ENCODE peak calls at places on chromosomes 6 and 20, in four cellular contexts. One of them, this sample, is unnamed.

GRCh38 chr6:21455071-21455470 is 138.5 kb upstream of the SOX4 start:
- DNase-seq in neuronal stem cell: no peak
- DNase-seq in H1: no peak
- DNase-seq in trophoblast cell: no peak
- DNase-seq in this sample: no peak

GRCh38 chr6:104718672-104719071 is 141.0 kb downstream of the HACE1 start:
- DNase-seq in neuronal stem cell: no peak
- DNase-seq in H1: no peak
- DNase-seq in trophoblast cell: no peak
- DNase-seq in this sample: no peak

GRCh38 chr6:127539292-127539691 is 20.2 kb upstream of the MTCL3 start:
- DNase-seq in neuronal stem cell: no peak
- DNase-seq in H1: no peak
- DNase-seq in trophoblast cell: no peak
- DNase-seq in this sample: peak; percentile 16

GRCh38 chr6:106159531-106159940 is 73.4 kb downstream of the PRDM1 start:
- DNase-seq in neuronal stem cell: no peak
- DNase-seq in H1: no peak
- DNase-seq in trophoblast cell: peak; percentile 66
- DNase-seq in this sample: peak; percentile 74

GRCh38 chr20:768426-768978 is at the start of gene SLC52A3:
- DNase-seq in neuronal stem cell: no peak
- DNase-seq in H1: peak; percentile 27
- DNase-seq in trophoblast cell: peak; percentile 41
- DNase-seq in this sample: no peak

GRCh38 chr20:45779011-45779915 is 12.4 kb downstream of the WFDC3 start:
- DNase-seq in neuronal stem cell: no peak
- DNase-seq in H1: no peak
- DNase-seq in trophoblast cell: peak; percentile 94
- DNase-seq in this sample: peak; percentile 98

GRCh38 chr6:139030539-139030938 is 2.0 kb downstream of the ABRACL start:
- DNase-seq in neuronal stem cell: no peak
- DNase-seq in H1: no peak
- DNase-seq in trophoblast cell: no peak
- DNase-seq in this sample: peak; percentile 4

GRCh38 chr6:115969207-115969929 is 91.3 kb downstream of the FRK start:
- DNase-seq in neuronal stem cell: peak; percentile 29
- DNase-seq in H1: peak; percentile 5
- DNase-seq in trophoblast cell: no peak
- DNase-seq in this sample: peak; percentile 4

GRCh38 chr20:60362531-60362930 is 404.3 kb downstream of the CDH26 start:
- DNase-seq in neuronal stem cell: no peak
- DNase-seq in H1: no peak
- DNase-seq in trophoblast cell: no peak
- DNase-seq in this sample: no peak

GRCh38 chr6:215335-216034 is 76.8 kb upstream of the DUSP22 start:
- DNase-seq in neuronal stem cell: no peak
- DNase-seq in H1: no peak
- DNase-seq in trophoblast cell: no peak
- DNase-seq in this sample: no peak

GRCh38 chr6:12993283-12993898 is 276.8 kb downstream of the PHACTR1 start:
- DNase-seq in neuronal stem cell: no peak
- DNase-seq in H1: no peak
- DNase-seq in trophoblast cell: no peak
- DNase-seq in this sample: no peak
- H2BK12ac ChIP-seq in neuronal stem cell: no peak overlapping the region
- H2BK12ac ChIP-seq in H1: no peak overlapping the region
- H2BK12ac ChIP-seq in trophoblast cell: no peak overlapping the region
- H2BK12ac ChIP-seq in this sample: no peak overlapping the region

GRCh38 chr6:28553986-28554881 is 28.6 kb downstream of the GPX5 start:
- DNase-seq in neuronal stem cell: no peak
- DNase-seq in H1: no peak
- DNase-seq in trophoblast cell: no peak
- DNase-seq in this sample: no peak
- H3K4me3 ChIP-seq in neuronal stem cell: no peak overlapping the region
- H3K4me3 ChIP-seq in H1: peak overlapping the region; percentile 42
- H3K4me3 ChIP-seq in trophoblast cell: no peak overlapping the region
- H3K4me3 ChIP-seq in this sample: no peak overlapping the region

DNA sequence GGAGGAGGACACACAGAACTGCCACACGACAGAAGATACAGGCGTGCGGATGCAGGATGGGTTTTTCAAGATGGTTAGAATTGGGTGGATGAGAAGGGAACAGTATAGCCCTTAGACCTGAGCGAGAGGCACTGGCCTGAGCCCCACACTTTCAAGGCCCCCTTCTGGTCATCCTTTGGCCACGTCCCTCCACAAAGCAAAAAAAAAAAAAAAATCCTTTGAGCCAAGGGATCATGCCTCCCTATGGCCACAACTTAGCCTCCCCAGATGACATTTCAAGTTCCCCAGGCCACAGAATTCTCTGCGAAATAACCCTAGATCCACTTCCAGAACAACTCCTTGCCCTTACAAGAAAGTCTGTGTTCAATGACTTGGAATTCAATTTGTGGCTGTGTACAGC is 30.4 kb downstream of the ELOVL2 start:
- DNase-seq in neuronal stem cell: no peak
- DNase-seq in H1: no peak
- DNase-seq in trophoblast cell: no peak
- DNase-seq in this sample: no peak
- H4K91ac ChIP-seq in neuronal stem cell: no peak overlapping the region
- H4K91ac ChIP-seq in H1: no peak overlapping the region
- H4K91ac ChIP-seq in trophoblast cell: no peak overlapping the region
- H4K91ac ChIP-seq in this sample: no peak overlapping the region

GRCh38 chr20:20462185-20462584 is 94.3 kb downstream of the INSM1 start:
- DNase-seq in neuronal stem cell: no peak
- DNase-seq in H1: no peak
- DNase-seq in trophoblast cell: no peak
- DNase-seq in this sample: no peak
- H2BK12ac ChIP-seq in neuronal stem cell: no peak overlapping the region
- H2BK12ac ChIP-seq in H1: peak overlapping the region; percentile 69
- H2BK12ac ChIP-seq in trophoblast cell: no peak overlapping the region
- H2BK12ac ChIP-seq in this sample: no peak overlapping the region

GRCh38 chr20:38787870-38788269 is 17.6 kb upstream of the PPP1R16B start:
- DNase-seq in neuronal stem cell: no peak
- DNase-seq in H1: no peak
- DNase-seq in trophoblast cell: no peak
- DNase-seq in this sample: no peak

GRCh38 chr20:38776363-38776762 is 28.1 kb downstream of the ACTR5 start:
- DNase-seq in neuronal stem cell: no peak
- DNase-seq in H1: no peak
- DNase-seq in trophoblast cell: no peak
- DNase-seq in this sample: no peak

GRCh38 chr20:38779247-38780097 is 26.0 kb upstream of the PPP1R16B start:
- DNase-seq in neuronal stem cell: no peak
- DNase-seq in H1: peak; percentile 70
- DNase-seq in trophoblast cell: peak; percentile 32
- DNase-seq in this sample: no peak

DNA sequence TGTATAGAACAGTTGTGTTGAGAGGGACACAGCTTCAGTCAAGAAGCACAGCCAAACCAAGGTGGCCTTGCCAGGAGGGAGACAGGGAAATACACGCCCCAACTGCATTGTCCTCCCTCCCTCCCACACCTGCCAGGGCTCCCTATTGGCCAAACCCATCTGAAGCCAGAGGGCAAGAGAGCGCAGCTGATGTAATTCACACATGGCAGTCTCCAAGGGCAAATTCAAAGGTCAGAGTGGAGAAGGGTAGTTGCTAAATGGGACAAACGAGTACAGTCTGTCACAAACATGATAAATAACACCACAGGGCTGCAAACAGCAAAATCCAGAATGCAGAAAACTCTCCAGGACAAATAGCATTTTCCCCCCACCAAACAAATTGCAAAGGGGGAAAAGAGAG is 23.2 kb upstream of the PPP1R16B start:
- DNase-seq in neuronal stem cell: no peak
- DNase-seq in H1: no peak
- DNase-seq in trophoblast cell: no peak
- DNase-seq in this sample: no peak
- H3K4me3 ChIP-seq in neuronal stem cell: peak overlapping the region; percentile 13
- H3K4me3 ChIP-seq in H1: no peak overlapping the region
- H3K4me3 ChIP-seq in trophoblast cell: no peak overlapping the region
- H3K4me3 ChIP-seq in this sample: no peak overlapping the region

This sample was measured in mesenchymal stem cell.